ENCODE peak calls at places on chromosomes 13 and 19, in nine cellular contexts. G, C, T, N, I, Z, D, A and J are unnamed samples.

GRCh38 chr19:38375098-38375493 is 725 bp downstream of the PSMD8 start:
- DNase-seq in G (no peak), C (no peak), T (no peak), N (no peak), I (no peak), Z (peak), D (peak), A (no peak), J (no peak)

GRCh38 chr19:1568320-1569019 is at the start of gene MEX3D:
- DNase-seq in G (peak), C (no peak), T (peak), N (peak), I (peak), Z (peak), D (peak), A (peak), J (peak)

GRCh38 chr13:96900992-96901391 is 93.3 kb downstream of the OXGR1 start:
- DNase-seq in G (no peak), C (no peak), T (no peak), N (no peak), I (no peak), Z (no peak), D (no peak), A (no peak), J (no peak)

GRCh38 chr13:112441779-112442310 is 65.7 kb downstream of the SPACA7 start:
- DNase-seq in G (no peak), C (no peak), T (no peak), N (no peak), I (no peak), Z (no peak), D (no peak), A (no peak), J (no peak)

GRCh38 chr19:1874554-1875185 is 10.6 kb downstream of the ABHD17A start:
- DNase-seq in G (no peak), C (no peak), T (no peak), N (peak), I (no peak), Z (no peak), D (no peak), A (no peak), J (no peak)

GRCh38 chr13:29171244-29171643 is 351.1 kb downstream of the MTUS2 start:
- DNase-seq in G (no peak), C (no peak), T (no peak), N (no peak), I (no peak), Z (no peak), D (no peak), A (no peak), J (no peak)

GRCh38 chr13:65746522-65746921 is 1483.6 kb downstream of the PCDH9 start:
- DNase-seq in G (no peak), C (no peak), T (no peak), N (no peak), I (no peak), Z (no peak), D (peak), A (no peak), J (no peak)

GRCh38 chr19:35357867-35358573 is at the start of gene FFAR3:
- DNase-seq in G (peak), C (no peak), T (no peak), N (no peak), I (no peak), Z (peak), D (peak), A (no peak), J (no peak)

GRCh38 chr13:31159306-31159705 is 2.4 kb downstream of the HSPH1 start:
- DNase-seq in G (no peak), C (no peak), T (no peak), N (no peak), I (peak), Z (no peak), D (peak), A (no peak), J (no peak)

GRCh38 chr19:4815426-4816387 is 15.8 kb downstream of the TICAM1 start:
- DNase-seq in G (peak), C (peak), T (peak), N (peak), I (peak), Z (peak), D (peak), A (peak), J (peak)

GRCh38 chr19:38537071-38537847 is 80.5 kb downstream of the MAP4K1 start:
- DNase-seq in G (no peak), C (no peak), T (no peak), N (no peak), I (no peak), Z (no peak), D (no peak), A (no peak), J (no peak)

GRCh38 chr19:37309834-37310575 is 60.9 kb upstream of the ZNF527 start:
- DNase-seq in G (no peak), C (no peak), T (peak), N (peak), I (no peak), Z (no peak), D (no peak), A (no peak), J (peak)

GRCh38 chr13:113049981-113050380 is 55.6 kb upstream of the F7 start:
- DNase-seq in G (no peak), C (no peak), T (no peak), N (no peak), I (no peak), Z (no peak), D (no peak), A (no peak), J (no peak)

GRCh38 chr13:59356607-59357006 is 807.1 kb downstream of the DIAPH3 start:
- DNase-seq in G (peak), C (no peak), T (no peak), N (no peak), I (no peak), Z (peak), D (peak), A (peak), J (peak)

GRCh38 chr19:41328157-41328817 is 18.3 kb downstream of the CCDC97 start:
- DNase-seq in G (no peak), C (no peak), T (no peak), N (no peak), I (no peak), Z (peak), D (peak), A (peak), J (peak)

GRCh38 chr19:55670280-55671053 is 4.6 kb upstream of the EPN1 start:
- DNase-seq in G (no peak), C (no peak), T (no peak), N (no peak), I (no peak), Z (no peak), D (peak), A (peak), J (peak)

GRCh38 chr13:111281751-111282311 is 38.6 kb upstream of the TEX29 start:
- DNase-seq in G (peak), C (no peak), T (no peak), N (no peak), I (no peak), Z (peak), D (peak), A (no peak), J (no peak)

DNA sequence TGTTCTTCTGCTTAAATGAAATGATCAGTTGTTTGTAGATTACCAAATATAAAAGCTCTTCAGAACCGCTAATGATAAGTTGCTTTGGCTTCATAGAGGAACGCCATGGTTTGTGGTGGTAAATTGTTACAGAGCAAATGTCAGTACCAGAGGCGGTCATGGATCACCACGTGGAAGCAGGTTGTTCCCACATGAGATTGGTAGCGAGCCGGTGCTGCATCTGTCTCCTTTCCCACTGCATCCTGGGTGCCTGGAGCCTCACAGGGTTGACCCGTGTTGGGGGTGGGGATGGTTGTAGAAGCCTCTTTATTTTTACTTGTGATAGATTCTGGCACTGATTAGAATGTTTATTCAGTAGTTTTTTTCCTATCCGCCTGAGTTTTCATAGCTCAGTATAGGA is 14.7 kb downstream of the GARRE1 start:
- DNase-seq in G (no peak), C (no peak), T (no peak), N (no peak), I (no peak), Z (no peak), D (no peak), A (no peak), J (peak)
- H3K4me3 ChIP-seq in G (no peak), C (no peak), T (no peak), N (no peak), I (no peak), Z (no peak), D (no peak), A (no peak), J (no peak)

GRCh38 chr13:24680921-24681585 is 845 bp downstream of the ATP12A start:
- DNase-seq in G (no peak), C (no peak), T (no peak), N (no peak), I (no peak), Z (no peak), D (no peak), A (peak), J (no peak)
- H3K4me3 ChIP-seq in G (no peak), C (no peak), T (peak), N (peak), I (peak), Z (no peak), D (no peak), A (no peak), J (no peak)

GRCh38 chr13:40985596-40986327 is 33.4 kb downstream of the ELF1 start:
- DNase-seq in G (no peak), C (no peak), T (no peak), N (no peak), I (no peak), Z (no peak), D (no peak), A (no peak), J (no peak)
- H3K4me3 ChIP-seq in G (no peak), C (no peak), T (no peak), N (peak), I (no peak), Z (no peak), D (no peak), A (no peak), J (peak)

DNA sequence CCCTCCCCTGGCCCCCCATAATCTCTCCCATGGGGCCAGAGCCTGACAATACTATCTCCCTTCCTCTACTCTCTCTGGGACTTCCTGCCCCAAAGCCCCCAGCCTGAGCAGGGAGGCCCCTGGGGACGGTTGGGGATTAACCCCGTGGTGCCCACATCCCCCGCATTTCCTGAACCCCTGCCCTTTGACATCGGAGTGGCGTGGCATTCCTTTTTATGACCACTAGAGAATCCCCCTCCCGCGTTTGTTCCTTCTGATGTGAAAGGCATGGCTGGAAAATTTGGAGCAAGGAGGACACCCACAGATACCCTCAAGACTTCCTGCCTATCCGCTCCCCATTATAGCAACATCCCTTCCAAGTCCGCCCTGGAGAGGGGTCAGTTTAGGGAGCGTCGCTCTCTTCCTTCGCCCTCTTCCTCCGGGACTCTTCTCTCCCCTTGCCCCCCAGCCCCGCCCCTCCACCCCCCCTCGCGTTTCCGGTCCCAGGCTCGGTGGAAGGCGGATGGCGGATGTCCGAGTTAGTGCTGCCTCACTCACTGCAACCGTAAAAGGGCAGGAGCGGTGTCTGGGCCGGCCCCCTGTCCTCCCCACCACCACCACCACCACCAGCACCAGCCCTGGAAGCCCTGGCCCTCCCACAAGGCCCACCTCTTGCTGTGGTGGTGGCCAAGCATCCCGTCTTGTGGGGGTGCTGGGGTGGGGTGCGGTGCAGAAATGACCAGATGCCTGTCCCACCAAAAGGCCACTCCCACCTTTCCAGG is 1.8 kb downstream of the VASP start:
- DNase-seq in G (peak), C (no peak), T (peak), N (peak), I (no peak), Z (peak), D (peak), A (peak), J (peak)
- H3K4me3 ChIP-seq in G (peak), C (peak), T (peak), N (peak), I (peak), Z (peak), D (peak), A (peak), J (peak)

GRCh38 chr19:6095760-6096159 is 14.5 kb downstream of the RFX2 start:
- DNase-seq in G (no peak), C (no peak), T (no peak), N (no peak), I (no peak), Z (no peak), D (no peak), A (no peak), J (no peak)
- H3K4me3 ChIP-seq in G (no peak), C (no peak), T (no peak), N (no peak), I (no peak), Z (no peak), D (no peak), A (no peak), J (no peak)

GRCh38 chr19:16135410-16136127 is 7.9 kb upstream of the HSH2D start:
- DNase-seq in G (no peak), C (no peak), T (no peak), N (no peak), I (no peak), Z (no peak), D (no peak), A (no peak), J (no peak)
- H3K4me3 ChIP-seq in G (no peak), C (no peak), T (no peak), N (no peak), I (no peak), Z (no peak), D (no peak), A (no peak), J (no peak)

GRCh38 chr19:341386-342127 is 3.0 kb downstream of the MIER2 start:
- DNase-seq in G (no peak), C (no peak), T (no peak), N (no peak), I (no peak), Z (no peak), D (no peak), A (no peak), J (no peak)

GRCh38 chr19:342801-343421 is 1.7 kb downstream of the MIER2 start:
- DNase-seq in G (peak), C (peak), T (no peak), N (no peak), I (peak), Z (peak), D (peak), A (peak), J (no peak)

GRCh38 chr19:340620-341385 is 3.8 kb downstream of the MIER2 start:
- DNase-seq in G (no peak), C (no peak), T (no peak), N (no peak), I (no peak), Z (no peak), D (no peak), A (no peak), J (no peak)

GRCh38 chr19:343451-343931 is 1.1 kb downstream of the MIER2 start:
- DNase-seq in G (no peak), C (no peak), T (no peak), N (peak), I (peak), Z (peak), D (no peak), A (no peak), J (no peak)

DNA sequence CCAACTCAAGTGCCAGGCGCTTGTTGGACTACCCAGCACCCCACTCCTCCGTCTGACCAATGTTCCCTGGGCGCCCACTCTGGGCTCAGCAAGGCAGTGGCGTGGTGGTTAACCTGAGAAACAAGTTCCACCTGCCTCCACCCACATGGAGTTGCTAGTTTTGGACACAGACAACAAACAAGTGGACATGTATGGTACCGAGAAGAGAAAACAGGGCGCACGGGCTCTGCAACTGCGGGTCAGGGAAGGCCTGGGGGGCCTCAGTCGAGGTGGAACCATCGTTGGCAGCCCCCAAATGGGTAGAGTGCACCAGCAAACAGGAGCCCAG is 2.5 kb downstream of the MIER2 start:
- DNase-seq in G (no peak), C (no peak), T (no peak), N (no peak), I (no peak), Z (no peak), D (no peak), A (no peak), J (no peak)
- H3K4me3 ChIP-seq in G (peak), C (no peak), T (no peak), N (peak), I (no peak), Z (no peak), D (no peak), A (no peak), J (no peak)

GRCh38 chr13:110233181-110233641 is 73.7 kb downstream of the COL4A1 start:
- DNase-seq in G (peak), C (no peak), T (no peak), N (no peak), I (no peak), Z (peak), D (peak), A (no peak), J (no peak)

GRCh38 chr13:110234532-110234931 is 72.4 kb downstream of the COL4A1 start:
- DNase-seq in G (no peak), C (no peak), T (no peak), N (no peak), I (no peak), Z (no peak), D (no peak), A (no peak), J (no peak)

GRCh38 chr13:110232146-110232545 is 74.8 kb downstream of the COL4A1 start:
- DNase-seq in G (no peak), C (no peak), T (no peak), N (no peak), I (no peak), Z (no peak), D (no peak), A (no peak), J (no peak)

GRCh38 chr13:110232756-110233155 is 74.2 kb downstream of the COL4A1 start:
- DNase-seq in G (peak), C (no peak), T (no peak), N (no peak), I (no peak), Z (no peak), D (no peak), A (no peak), J (no peak)

GRCh38 chr13:110233682-110234280 is 73.2 kb downstream of the COL4A1 start:
- DNase-seq in G (peak), C (no peak), T (no peak), N (no peak), I (no peak), Z (peak), D (no peak), A (no peak), J (no peak)
- H3K4me3 ChIP-seq in G (peak), C (no peak), T (no peak), N (no peak), I (no peak), Z (no peak), D (no peak), A (no peak), J (no peak)

DNA sequence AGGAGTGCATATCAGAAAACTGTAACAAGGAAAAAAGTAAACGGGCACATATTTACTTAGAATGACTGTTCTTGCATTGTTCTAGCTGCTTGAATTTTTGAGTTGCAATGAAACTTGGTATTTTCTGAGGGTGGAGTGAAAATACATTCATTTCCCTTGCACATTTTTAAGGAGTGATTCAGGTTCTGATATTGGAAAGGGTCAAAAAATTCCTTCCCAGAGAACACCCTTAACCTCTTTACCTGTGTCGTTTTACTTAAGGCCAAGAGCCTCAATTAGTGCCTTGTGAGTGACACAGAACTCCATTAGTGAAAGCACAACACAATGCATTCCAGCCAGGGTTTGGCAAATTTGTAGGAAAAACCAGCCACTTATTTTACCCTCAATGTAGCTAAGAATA is 2.3 kb downstream of the ITGBL1 start:
- DNase-seq in G (peak), C (no peak), T (no peak), N (no peak), I (peak), Z (peak), D (peak), A (no peak), J (no peak)
- H3K4me3 ChIP-seq in G (no peak), C (no peak), T (no peak), N (no peak), I (no peak), Z (peak), D (no peak), A (no peak), J (no peak)